ENCODE peak calls at places on chromosomes 5 and 9, in six cellular contexts. F, T, V, U, X and O are unnamed samples.

GRCh38 chr9:70315389-70315788 is 56.6 kb downstream of the SMC5 start:
- DNase-seq in F (no peak), T (no peak), V (no peak), U (peak; percentile 23), X (no peak), O (no peak)

GRCh38 chr5:1151316-1151715 is 39.5 kb upstream of the SLC12A7 start:
- DNase-seq in F (no peak), T (no peak), V (no peak), U (no peak), X (no peak), O (no peak)

GRCh38 chr9:91546574-91546973 is 122.9 kb upstream of the NFIL3 start:
- DNase-seq in F (no peak), T (no peak), V (no peak), U (peak; percentile 79), X (no peak), O (no peak)

GRCh38 chr9:95171001-95171400 is 146.5 kb downstream of the FANCC start:
- DNase-seq in F (peak; percentile 11), T (no peak), V (no peak), U (peak; percentile 65), X (no peak), O (no peak)

GRCh38 chr9:34458013-34458966 is at the start of the genes DNAI1 and FAM219A:
- DNase-seq in F (peak; percentile 99), T (peak; percentile 99), V (peak; percentile 86), U (peak; percentile 99), X (peak; percentile 93), O (peak; percentile 99)

GRCh38 chr9:82456621-82457020 is 468.0 kb downstream of the SPATA31D1 start:
- DNase-seq in F (no peak), T (no peak), V (no peak), U (peak; percentile 61), X (no peak), O (no peak)

GRCh38 chr9:20608582-20608981 is 13.7 kb downstream of the MLLT3 start:
- DNase-seq in F (no peak), T (no peak), V (no peak), U (no peak), X (no peak), O (no peak)

GRCh38 chr5:13921573-13921972 is 22.9 kb downstream of the DNAH5 start:
- DNase-seq in F (no peak), T (no peak), V (no peak), U (no peak), X (no peak), O (no peak)

GRCh38 chr5:40551706-40552557 is 127.8 kb upstream of the PTGER4 start:
- DNase-seq in F (no peak), T (no peak), V (peak; percentile 95), U (peak; percentile 97), X (no peak), O (no peak)

GRCh38 chr5:179273441-179274145 is 71.7 kb downstream of the ADAMTS2 start:
- DNase-seq in F (no peak), T (no peak), V (no peak), U (no peak), X (no peak), O (no peak)

GRCh38 chr5:179275381-179275878 is 69.8 kb downstream of the ADAMTS2 start:
- DNase-seq in F (no peak), T (no peak), V (no peak), U (no peak), X (no peak), O (no peak)

GRCh38 chr5:179275941-179276837 is 69.1 kb downstream of the ADAMTS2 start:
- DNase-seq in F (no peak), T (no peak), V (no peak), U (peak; percentile 90), X (peak; percentile 48), O (peak; percentile 97)

GRCh38 chr5:179273074-179273435 is 72.2 kb downstream of the ADAMTS2 start:
- DNase-seq in F (no peak), T (no peak), V (no peak), U (no peak), X (no peak), O (no peak)

GRCh38 chr5:179274321-179275315 is 70.6 kb downstream of the ADAMTS2 start:
- DNase-seq in F (no peak), T (no peak), V (no peak), U (no peak), X (peak; percentile 23), O (no peak)
- TF ChIP-seq CTCF in F (no peak), T (peak; percentile 23), V (peak; percentile 56), U (peak; percentile 18), X (no peak), O (no peak)

GRCh38 chr5:19538607-19539006 is 449.4 kb downstream of the CDH18 start:
- DNase-seq in F (no peak), T (no peak), V (no peak), U (no peak), X (no peak), O (no peak)
- TF ChIP-seq CTCF in F (no peak), T (no peak), V (no peak), U (no peak), X (no peak), O (no peak)

GRCh38 chr5:151264113-151264512 is 11.1 kb downstream of the GM2A start:
- DNase-seq in F (peak; percentile 32), T (no peak), V (no peak), U (peak; percentile 27), X (no peak), O (no peak)
- TF ChIP-seq CTCF in F (no peak), T (no peak), V (no peak), U (no peak), X (peak; percentile 15), O (no peak)

GRCh38 chr5:11177993-11178711 is 417.1 kb upstream of the DAP start:
- DNase-seq in F (no peak), T (no peak), V (no peak), U (no peak), X (no peak), O (no peak)

GRCh38 chr5:11181940-11182339 is 420.9 kb upstream of the DAP start:
- DNase-seq in F (no peak), T (no peak), V (no peak), U (no peak), X (no peak), O (no peak)

GRCh38 chr5:11180890-11181289 is 419.9 kb upstream of the DAP start:
- DNase-seq in F (no peak), T (no peak), V (no peak), U (no peak), X (no peak), O (no peak)

DNA sequence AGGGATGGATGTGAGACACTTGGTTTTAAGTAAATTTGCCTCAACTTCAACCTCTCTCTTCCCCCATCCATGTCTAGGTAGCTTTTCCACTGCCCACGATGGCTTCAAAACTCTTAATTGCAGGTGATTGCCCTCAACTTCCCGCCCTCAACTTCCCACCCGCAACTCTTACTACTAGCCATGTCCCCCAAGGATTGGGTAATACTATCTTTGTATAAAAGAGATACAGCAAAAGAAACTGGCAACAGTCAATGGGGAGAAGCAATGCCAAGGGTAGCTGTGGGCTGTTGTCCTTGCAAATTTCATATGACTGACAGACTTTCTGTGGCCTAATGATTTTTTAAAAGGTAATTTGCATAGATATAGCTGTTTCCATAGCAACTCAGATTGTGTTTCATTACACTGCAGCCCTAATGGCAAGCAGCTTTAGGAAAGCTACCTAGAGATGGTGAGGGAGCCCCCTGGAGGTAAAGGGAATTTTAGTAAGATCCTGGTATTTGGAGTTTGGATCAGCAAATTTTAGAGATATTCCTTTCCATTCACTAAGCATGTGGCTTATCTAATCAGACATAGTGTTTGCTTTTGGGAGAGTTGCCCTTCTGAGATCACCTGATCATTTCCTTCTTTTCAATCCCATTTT is 421.5 kb upstream of the DAP start:
- DNase-seq in F (no peak), T (peak; percentile 49), V (peak; percentile 12), U (peak; percentile 61), X (peak; percentile 30), O (no peak)
- TF ChIP-seq CTCF in F (peak; percentile 23), T (peak; percentile 12), V (peak; percentile 71), U (peak; percentile 67), X (peak; percentile 54), O (no peak)